ENCODE peak calls at places on chromosome 14, in six cellular contexts. B, J, P, O, R and E are unnamed samples.

GRCh38 chr14:48052973-48053372 is 377.6 kb upstream of the MDGA2 start:
- DNase-seq in B (no peak), P (no peak), O (no peak), J (no peak), R (no peak), E (no peak)

GRCh38 chr14:101071493-101071891 is 168.0 kb upstream of the RTL1 start:
- DNase-seq in R (no peak), B (no peak), P (no peak), O (peak), J (no peak), E (no peak)

GRCh38 chr14:81296263-81296923 is 75.6 kb upstream of the GTF2A1 start:
- DNase-seq in P (no peak), B (no peak), J (peak), O (no peak), R (no peak), E (no peak)

GRCh38 chr14:75319021-75319420 is 40.4 kb downstream of the FOS start:
- DNase-seq in B (no peak), O (no peak), R (no peak), P (no peak), J (no peak), E (no peak)

GRCh38 chr14:96960598-96961116 is 163.5 kb downstream of the VRK1 start:
- DNase-seq in P (no peak), B (no peak), O (no peak), J (peak), R (no peak), E (no peak)

GRCh38 chr14:33686218-33686617 is 264.7 kb downstream of the EGLN3 start:
- DNase-seq in O (no peak), B (no peak), P (no peak), R (no peak), J (no peak), E (peak)

GRCh38 chr14:67390135-67390534 is 21.8 kb downstream of the PLEK2 start:
- DNase-seq in P (no peak), J (no peak), B (no peak), R (no peak), O (no peak), E (no peak)

GRCh38 chr14:95507174-95507573 is 9.3 kb downstream of the SYNE3 start:
- DNase-seq in J (peak), P (peak), B (no peak), R (peak), O (peak), E (peak)

GRCh38 chr14:47435331-47435965 is 240.0 kb downstream of the MDGA2 start:
- DNase-seq in P (no peak), R (no peak), B (no peak), O (no peak), J (no peak), E (no peak)

DNA sequence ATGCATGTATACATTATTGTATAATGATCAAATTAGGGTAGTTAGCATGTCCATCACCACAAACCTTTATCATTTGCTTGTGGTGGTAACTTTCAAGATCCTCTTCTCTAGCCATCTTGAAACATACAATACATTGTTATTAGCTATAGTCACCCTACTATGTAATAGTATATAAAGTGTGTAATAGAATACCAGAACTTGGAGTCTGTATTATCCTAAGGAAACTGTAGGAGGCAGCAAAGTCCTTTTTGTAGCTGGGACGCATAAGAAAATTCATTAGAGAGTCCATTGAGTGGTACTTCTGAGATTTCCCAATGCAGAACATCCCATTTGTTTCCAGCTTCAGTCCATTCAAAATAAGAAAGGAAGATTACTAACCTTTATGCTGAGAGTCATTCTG is 325.9 kb upstream of the LRFN5 start:
- DNase-seq in R (no peak), O (peak), P (no peak), B (no peak), J (no peak), E (no peak)
- TF ChIP-seq CTCF in R (no peak), O (peak), P (no peak), B (no peak), J (no peak), E (no peak)

GRCh38 chr14:99720941-99721791 is 37.1 kb downstream of the CYP46A1 start:
- DNase-seq in R (no peak), J (no peak), P (no peak), B (no peak), O (no peak), E (no peak)
- H3K4me3 ChIP-seq in R (no peak), J (no peak), P (no peak), B (no peak), O (no peak), E (no peak)

GRCh38 chr14:35343709-35344474 is 51.7 kb downstream of the PSMA6 start:
- DNase-seq in O (no peak), P (no peak), J (no peak), R (no peak), B (no peak), E (no peak)
- TF ChIP-seq CTCF in O (no peak), P (no peak), J (no peak), R (no peak), B (no peak), E (no peak)

GRCh38 chr14:73884438-73885190 is 2.0 kb upstream of the ZNF410 start:
- DNase-seq in R (no peak), P (no peak), O (no peak), B (no peak), J (no peak), E (no peak)
- H3K4me3 ChIP-seq in R (no peak), P (no peak), O (no peak), B (peak), J (no peak), E (no peak)

GRCh38 chr14:71322660-71323250 is 415.5 kb downstream of the PCNX1 start:
- DNase-seq in R (no peak), P (peak), B (peak), O (peak), J (peak), E (no peak)
- TF ChIP-seq CTCF in R (peak), P (peak), B (peak), O (peak), J (no peak), E (peak)

DNA sequence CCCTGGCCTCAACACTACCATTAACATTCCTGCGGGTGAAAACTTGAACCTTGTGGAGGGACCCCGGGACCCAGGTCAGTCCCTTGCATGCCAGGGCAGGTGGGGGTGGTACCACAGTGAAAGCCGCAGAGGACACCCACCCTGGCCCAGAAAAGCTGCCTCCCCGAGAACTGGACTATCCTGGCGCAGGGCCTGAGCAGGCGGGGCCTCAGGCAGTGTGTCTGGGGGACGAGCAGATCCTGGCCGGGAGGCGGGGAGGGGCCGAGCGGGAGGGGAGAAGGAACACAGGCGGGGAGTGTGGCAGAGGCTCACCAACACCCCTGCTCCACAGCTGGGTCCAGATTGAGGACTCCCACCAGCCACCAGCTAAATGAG is 10.0 kb downstream of the AHNAK2 start:
- DNase-seq in B (no peak), O (peak), R (peak), J (no peak), P (no peak), E (no peak)
- H3K4me3 ChIP-seq in B (no peak), O (peak), R (peak), J (no peak), P (peak), E (peak)

DNA sequence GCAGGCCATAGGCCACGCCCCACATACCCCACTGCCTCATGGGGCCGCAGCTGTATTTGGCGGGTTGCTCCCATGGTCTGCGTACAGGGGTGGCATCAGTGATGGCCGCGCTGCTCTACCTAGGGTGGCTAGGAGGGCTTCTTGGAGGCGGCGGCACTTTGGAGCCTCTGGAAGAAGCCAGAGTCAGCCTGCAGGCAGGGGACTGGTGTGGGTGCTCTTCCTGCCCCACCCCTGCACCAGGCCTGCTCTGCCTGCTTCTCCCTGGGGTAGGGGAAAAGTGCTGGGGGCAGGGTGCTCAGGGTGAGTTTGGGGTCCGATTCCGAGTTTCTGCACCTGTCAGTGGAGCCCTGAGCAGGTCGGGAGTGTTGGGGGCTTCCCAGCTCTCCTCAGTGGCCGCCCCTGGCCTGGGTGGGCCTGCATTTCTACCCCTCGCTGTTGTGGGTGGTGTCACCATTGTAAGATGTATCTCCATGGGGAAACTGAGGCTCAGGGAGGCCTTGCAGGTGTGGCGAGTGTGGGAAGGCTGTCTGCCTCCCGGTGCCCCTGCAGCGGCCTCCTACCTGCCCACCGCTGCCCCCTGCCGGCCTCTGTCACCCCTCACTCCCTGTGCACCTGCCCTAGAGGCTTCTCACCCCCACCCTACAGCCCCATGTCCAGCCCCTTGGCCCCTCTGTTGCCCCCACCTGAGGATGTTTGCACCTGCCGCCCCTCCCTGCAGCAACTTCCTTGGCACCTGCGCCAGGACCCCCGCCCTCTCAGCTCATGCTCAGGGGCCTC is 5.5 kb downstream of the CEP170B start:
- DNase-seq in J (peak), P (no peak), R (peak), O (no peak), B (peak), E (no peak)
- TF ChIP-seq CTCF in J (peak), P (peak), R (peak), O (peak), B (peak), E (peak)

GRCh38 chr14:77067632-77068514 is 30.2 kb upstream of the CIPC start:
- DNase-seq in P (no peak), B (peak), O (peak), R (peak), J (peak), E (no peak)

GRCh38 chr14:77069551-77069950 is 28.5 kb upstream of the CIPC start:
- DNase-seq in P (no peak), J (no peak), B (no peak), R (no peak), O (no peak), E (no peak)

GRCh38 chr14:77066555-77067172 is 31.4 kb upstream of the CIPC start:
- DNase-seq in P (no peak), O (no peak), R (no peak), J (no peak), B (no peak), E (no peak)

GRCh38 chr14:77065851-77066554 is 32.1 kb upstream of the CIPC start:
- DNase-seq in R (no peak), J (no peak), P (no peak), O (no peak), B (no peak), E (no peak)

DNA sequence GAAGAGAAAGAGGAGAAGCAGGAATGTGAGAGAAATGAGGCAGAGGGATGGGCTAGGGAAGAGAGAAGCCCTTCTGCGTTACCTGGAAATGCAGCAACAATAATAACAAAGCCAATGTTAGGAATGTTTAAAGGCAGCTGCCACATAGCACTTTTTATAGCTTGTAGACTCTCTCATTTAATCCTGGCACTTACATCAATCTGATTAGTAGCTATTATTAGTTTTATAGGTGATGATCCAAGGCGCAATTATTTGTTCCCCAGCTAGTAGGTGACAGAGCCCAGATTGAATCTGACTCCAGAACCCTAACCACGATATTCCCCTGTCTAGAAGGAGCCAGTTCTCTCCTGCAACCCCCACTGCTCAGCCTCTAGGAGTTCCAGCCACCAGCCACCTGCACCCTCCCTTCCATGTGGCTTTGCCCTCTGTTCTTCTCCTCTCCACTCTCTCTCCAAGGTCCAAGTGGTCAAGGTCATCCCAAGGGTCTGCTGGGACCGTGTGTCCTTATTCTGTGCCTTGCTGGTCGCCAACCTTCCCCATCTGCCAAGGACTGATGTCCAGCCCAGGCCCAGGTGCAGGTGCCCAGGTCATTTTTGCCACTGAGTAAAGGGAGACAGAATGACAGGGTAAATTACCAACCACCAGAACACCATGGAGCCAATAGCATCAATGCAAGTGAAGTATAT is 29.4 kb upstream of the CIPC start:
- DNase-seq in B (no peak), O (no peak), R (no peak), P (no peak), J (no peak), E (no peak)
- H3K4me3 ChIP-seq in B (no peak), O (no peak), R (no peak), P (no peak), J (no peak), E (no peak)